ENCODE peak calls at places on chromosomes 7 and 10, in four cellular contexts. W, O, X and Z are unnamed samples.

GRCh38 chr7:37920305-37920618 is 178 bp upstream of the EPDR1 start:
- DNase-seq in W (no peak), O (no peak), X (no peak), Z (no peak)

GRCh38 chr10:110456523-110457091 is 41.1 kb upstream of the DUSP5 start:
- DNase-seq in W (peak), O (no peak), X (peak), Z (no peak)

GRCh38 chr7:359776-360361 is 69.9 kb downstream of the FOXL3 start:
- DNase-seq in W (peak), O (peak), X (no peak), Z (no peak)

GRCh38 chr10:11589738-11590137 is 21.7 kb downstream of the USP6NL start:
- DNase-seq in W (no peak), O (no peak), X (no peak), Z (no peak)

GRCh38 chr7:116164552-116164951 is 45.8 kb upstream of the TES start:
- DNase-seq in W (no peak), O (no peak), X (no peak), Z (no peak)

GRCh38 chr10:5631936-5632335 is 34.5 kb downstream of the ASB13 start:
- DNase-seq in W (no peak), O (no peak), X (no peak), Z (no peak)

GRCh38 chr7:122166260-122166659 is 22.2 kb upstream of the AASS start:
- DNase-seq in W (no peak), O (no peak), X (no peak), Z (no peak)

GRCh38 chr7:94333810-94334209 is 60.9 kb upstream of the COL1A2 start:
- DNase-seq in W (no peak), O (no peak), X (no peak), Z (no peak)

GRCh38 chr7:103630318-103630717 is 184.3 kb upstream of the SLC26A5 start:
- DNase-seq in W (no peak), O (no peak), X (no peak), Z (no peak)

GRCh38 chr10:72875250-72876055 is 18.1 kb upstream of the OIT3 start:
- DNase-seq in W (no peak), O (no peak), X (no peak), Z (no peak)

GRCh38 chr10:18542832-18543231 is 108.6 kb downstream of the NSUN6 start:
- DNase-seq in W (no peak), O (no peak), X (no peak), Z (peak)

GRCh38 chr7:152383341-152384234 is 52.2 kb downstream of the KMT2C start:
- DNase-seq in W (no peak), O (no peak), X (no peak), Z (peak)

GRCh38 chr10:27998178-27998953 is 513 bp downstream of the ODAD2 start:
- DNase-seq in W (peak), O (peak), X (no peak), Z (no peak)
- H3K4me3 ChIP-seq in W (peak), O (peak), X (peak), Z (peak)

GRCh38 chr10:122295423-122295947 is 24.4 kb downstream of the BTBD16 start:
- DNase-seq in W (no peak), O (no peak), X (no peak), Z (no peak)

GRCh38 chr10:122293156-122293978 is 22.3 kb downstream of the BTBD16 start:
- DNase-seq in W (no peak), O (no peak), X (no peak), Z (no peak)

GRCh38 chr10:122294006-122294405 is 22.9 kb downstream of the BTBD16 start:
- DNase-seq in W (no peak), O (no peak), X (peak), Z (no peak)

GRCh38 chr10:122296363-122297120 is 25.4 kb downstream of the BTBD16 start:
- DNase-seq in W (no peak), O (no peak), X (no peak), Z (no peak)

GRCh38 chr10:122294511-122295422 is 23.7 kb downstream of the BTBD16 start:
- DNase-seq in W (no peak), O (no peak), X (no peak), Z (no peak)
- H3K4me3 ChIP-seq in W (no peak), O (no peak), X (no peak), Z (no peak)

GRCh38 chr7:27142562-27143021 is 889 bp downstream of the HOXA5 start:
- DNase-seq in W (no peak), O (no peak), X (no peak), Z (no peak)
- H3K4me3 ChIP-seq in W (peak), O (peak), X (peak), Z (peak)

GRCh38 chr7:88759956-88760515 is 536 bp downstream of the ZNF804B start:
- DNase-seq in W (no peak), O (no peak), X (no peak), Z (no peak)
- H3K4me3 ChIP-seq in W (no peak), O (no peak), X (no peak), Z (peak)

GRCh38 chr10:62560207-62560819 is 186.1 kb downstream of the ZNF365 start:
- DNase-seq in W (no peak), O (no peak), X (no peak), Z (peak)
- H3K4me3 ChIP-seq in W (no peak), O (no peak), X (no peak), Z (no peak)